ENCODE peak calls at places on chromosomes 13 and 19, in five cellular contexts. E is uterus, R is body of pancreas, X is thyroid gland, A is endothelial cell of umbilical vein. Y is an unnamed sample. For H3K4me1, the result is how much of the 10 kb centered on the place peaks cover.

GRCh38 chr19:35704218-35704617 is at the start of gene ZBTB32:
- DNase-seq in E (no peak), X (peak), R (peak), A (peak), Y (peak)

GRCh38 chr19:1624458-1624857 is 19.2 kb upstream of the UQCR11 start:
- DNase-seq in R (peak), A (peak), X (peak), E (no peak), Y (peak)

GRCh38 chr13:65595881-65596280 is 1634.3 kb downstream of the PCDH9 start:
- DNase-seq in A (no peak), E (no peak), X (no peak), R (no peak), Y (no peak)

GRCh38 chr13:51380269-51380668 is 40.8 kb downstream of the SERPINE3 start:
- DNase-seq in E (no peak), A (peak), X (no peak), R (no peak), Y (no peak)

GRCh38 chr13:80654638-80655249 is 313.8 kb upstream of the SPRY2 start:
- DNase-seq in A (no peak), R (peak), X (peak), E (no peak), Y (no peak)

GRCh38 chr13:75195479-75196111 is 286.4 kb downstream of the TBC1D4 start:
- DNase-seq in R (no peak), X (no peak), A (no peak), E (no peak), Y (no peak)

GRCh38 chr19:48728882-48729645 is 9.5 kb upstream of the MAMSTR start:
- DNase-seq in E (no peak), A (no peak), R (no peak), X (peak), Y (no peak)

GRCh38 chr13:67299072-67299635 is 69.0 kb upstream of the PCDH9 start:
- DNase-seq in A (peak), X (no peak), E (no peak), R (no peak), Y (no peak)

GRCh38 chr19:6267552-6268381 is 12.0 kb downstream of the MLLT1 start:
- DNase-seq in A (no peak), R (no peak), E (no peak), X (no peak), Y (no peak)

GRCh38 chr13:43085545-43085944 is 62.2 kb downstream of the DNAJC15 start:
- DNase-seq in R (no peak), A (peak), X (no peak), E (no peak), Y (no peak)

GRCh38 chr19:47110521-47111080 is 3.0 kb downstream of the ZC3H4 start:
- DNase-seq in A (peak), X (no peak), E (no peak), R (peak), Y (no peak)

GRCh38 chr19:18292460-18292809 is 11.0 kb upstream of the JUND start:
- DNase-seq in A (peak), X (no peak), R (no peak), E (no peak), Y (no peak)

GRCh38 chr13:88144580-88144979 is 473.4 kb downstream of the SLITRK5 start:
- DNase-seq in R (no peak), E (no peak), X (no peak), A (no peak), Y (no peak)

GRCh38 chr19:10269333-10270179 is 1.4 kb upstream of the ICAM1 start:
- DNase-seq in X (peak), A (peak), E (peak), R (peak), Y (peak)

GRCh38 chr13:47100214-47100853 is 203.5 kb upstream of the HTR2A start:
- DNase-seq in E (no peak), X (no peak), R (no peak), A (no peak), Y (no peak)

GRCh38 chr13:68727788-68728187 is 1379.8 kb upstream of the ATXN8OS start:
- DNase-seq in X (no peak), R (no peak), E (no peak), A (no peak), Y (no peak)

GRCh38 chr19:489418-490196 is 6.7 kb upstream of the MADCAM1 start:
- DNase-seq in X (peak), E (peak), A (peak), R (no peak), Y (no peak)

GRCh38 chr13:40228486-40228885 is 438.0 kb downstream of the FOXO1 start:
- DNase-seq in X (no peak), E (no peak), R (no peak), A (no peak), Y (no peak)

GRCh38 chr13:66102864-66103263 is 1127.3 kb downstream of the PCDH9 start:
- DNase-seq in A (no peak), R (no peak), E (no peak), X (no peak), Y (no peak)

GRCh38 chr19:28874742-28875141 is 338.2 kb downstream of the UQCRFS1 start:
- DNase-seq in X (no peak), R (no peak), A (no peak), E (no peak), Y (no peak)

GRCh38 chr19:49409441-49410029 is 13.7 kb downstream of the PTH2 start:
- DNase-seq in R (no peak), X (no peak), A (no peak), E (no peak), Y (no peak)

GRCh38 chr19:33953023-33953422 is 156.4 kb downstream of the KCTD15 start:
- DNase-seq in X (no peak), A (no peak), R (no peak), E (no peak), Y (no peak)

GRCh38 chr13:47114030-47114429 is 217.2 kb upstream of the HTR2A start:
- DNase-seq in E (no peak), X (no peak), A (no peak), R (no peak), Y (no peak)

GRCh38 chr19:9149976-9150375 is 9.8 kb downstream of the ZNF317 start:
- DNase-seq in R (no peak), X (no peak), E (no peak), A (no peak), Y (no peak)

GRCh38 chr19:7191946-7192691 is 102.1 kb downstream of the INSR start:
- DNase-seq in X (no peak), E (no peak), A (no peak), R (no peak), Y (no peak)

GRCh38 chr13:79481685-79482052 is 714 bp downstream of the NDFIP2 start:
- DNase-seq in R (peak), E (no peak), A (no peak), X (peak), Y (no peak)

GRCh38 chr13:26061947-26062346 is 10.1 kb upstream of the SHISA2 start:
- DNase-seq in E (no peak), A (peak), R (no peak), X (no peak), Y (no peak)

GRCh38 chr19:6378036-6378435 is 2.3 kb upstream of the PSPN start:
- DNase-seq in E (peak), R (no peak), A (peak), X (peak), Y (no peak)

GRCh38 chr13:29758591-29759114 is 91.8 kb downstream of the UBL3 start:
- DNase-seq in E (no peak), R (peak), A (no peak), X (no peak), Y (no peak)

GRCh38 chr19:46618670-46619231 is 6.1 kb downstream of the PTGIR start:
- DNase-seq in E (no peak), X (no peak), A (no peak), R (peak), Y (no peak)

GRCh38 chr19:38506723-38507550 is 73.4 kb downstream of the RYR1 start:
- DNase-seq in R (peak), E (peak), X (no peak), A (peak), Y (peak)
- TF ChIP-seq POLR2A in R (no peak), E (no peak), X (no peak), A (no peak), Y (no peak)

GRCh38 chr13:113770441-113770840 is 11.4 kb downstream of the TMEM255B start:
- DNase-seq in E (no peak), R (no peak), X (no peak), A (no peak), Y (no peak)

GRCh38 chr13:113774177-113775107 is 15.4 kb downstream of the TMEM255B start:
- DNase-seq in E (no peak), X (no peak), R (no peak), A (peak), Y (no peak)

GRCh38 chr13:113769106-113769505 is 10.1 kb downstream of the TMEM255B start:
- DNase-seq in E (no peak), A (no peak), R (no peak), X (no peak), Y (no peak)

GRCh38 chr13:113769881-113770280 is 10.9 kb downstream of the TMEM255B start:
- DNase-seq in R (no peak), A (no peak), X (no peak), E (no peak), Y (no peak)

GRCh38 chr13:113771709-113772331 is 12.8 kb downstream of the TMEM255B start:
- DNase-seq in X (no peak), E (no peak), R (no peak), A (peak), Y (no peak)
- H3K4me1 ChIP-seq in X (under half), E (under half), R (under half), A (under half), Y (under half)

GRCh38 chr19:13100871-13101589 is 1.6 kb downstream of the LYL1 start:
- DNase-seq in R (no peak), A (peak), E (no peak), X (no peak), Y (no peak)
- H3K27ac ChIP-seq in R (no peak), A (peak), E (peak), X (peak), Y (peak)

DNA sequence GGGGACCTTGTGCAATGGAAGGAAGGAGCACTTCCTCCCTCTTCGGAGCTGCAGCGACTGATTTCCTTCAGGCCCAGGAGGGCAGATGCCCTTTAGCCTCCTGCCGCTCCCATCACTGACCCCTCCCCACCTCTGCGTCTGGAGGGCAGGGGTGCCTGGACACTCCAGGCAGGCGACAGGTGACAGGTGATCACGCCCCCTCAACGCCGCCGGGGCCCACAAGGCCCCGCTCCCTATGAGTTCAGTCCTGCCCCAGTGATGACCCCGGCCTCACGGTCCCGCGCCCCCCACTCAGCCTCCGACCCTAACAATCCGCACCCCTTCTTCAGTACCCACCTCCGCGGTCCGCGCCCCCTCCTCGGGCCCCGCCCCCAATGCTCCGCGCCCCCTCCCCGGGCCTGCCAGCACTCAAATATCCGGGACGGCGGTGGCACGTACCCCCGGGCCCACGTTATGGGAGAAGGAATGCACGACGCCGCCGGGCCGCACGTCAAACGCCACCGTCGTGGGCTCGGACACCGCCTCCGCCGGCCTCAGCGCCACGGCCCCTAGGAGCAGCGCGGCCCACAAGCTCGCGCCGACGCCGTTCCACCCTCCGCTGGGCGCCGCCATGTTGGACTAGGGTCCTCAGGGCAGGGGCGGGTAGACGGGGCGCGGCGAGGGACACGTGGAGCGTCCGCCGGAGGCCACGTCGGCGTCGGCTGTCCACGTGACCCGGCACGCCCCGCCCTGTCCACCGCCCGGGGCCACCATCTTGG is at the start of gene MYDGF:
- DNase-seq in X (peak), R (peak), E (peak), A (peak), Y (peak)
- TF ChIP-seq POLR2A in X (peak), R (peak), E (peak), A (peak), Y (no peak)

DNA sequence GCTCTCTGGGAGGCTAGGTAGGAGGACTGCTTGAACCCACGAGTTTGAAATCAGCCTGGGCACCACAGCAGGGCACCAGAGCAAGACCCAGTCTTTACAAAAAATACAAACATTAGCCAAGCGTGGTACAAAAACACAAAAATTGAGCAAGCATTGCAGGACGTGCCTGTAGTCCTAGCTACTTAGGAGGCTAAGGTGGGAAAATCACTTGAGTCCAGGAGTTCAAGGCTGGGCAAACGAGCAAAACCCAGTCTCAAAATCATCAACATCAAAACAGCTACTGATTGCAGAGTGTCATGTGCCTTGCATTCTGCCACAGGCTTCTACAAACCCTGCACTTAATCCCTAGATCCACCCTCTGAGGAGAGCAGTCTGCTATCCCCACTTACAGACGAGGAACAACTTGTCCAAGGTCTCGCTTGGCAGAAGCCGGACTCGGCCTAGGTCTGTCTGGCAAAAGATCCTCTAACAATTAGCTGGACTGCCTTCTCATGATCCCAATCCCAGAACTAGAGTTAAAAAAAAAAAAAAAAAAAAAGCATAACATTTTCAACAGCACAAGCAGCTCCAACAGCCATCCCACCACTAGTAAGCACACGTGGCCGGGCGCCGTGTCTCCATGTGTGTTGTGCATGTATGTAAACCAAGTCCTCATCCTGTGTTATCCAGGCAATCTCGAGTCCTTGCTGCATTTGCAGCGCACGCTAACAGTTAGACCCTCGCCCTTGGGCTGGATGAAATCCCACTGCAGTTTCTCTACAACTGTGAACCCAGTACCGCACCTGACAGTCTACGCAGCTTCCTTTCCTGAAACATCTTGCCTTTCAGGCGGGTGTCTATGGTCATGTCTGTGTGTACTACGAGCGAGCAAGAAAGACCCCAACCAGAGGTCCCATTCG is 2.0 kb downstream of the PPP6R1 start:
- DNase-seq in X (peak), E (no peak), A (no peak), R (no peak), Y (no peak)
- H3K4me1 ChIP-seq in X (half or more), E (under half), A (half or more), R (under half), Y (half or more)

GRCh38 chr13:27573265-27573664 is 47.1 kb downstream of the LNX2 start:
- DNase-seq in R (no peak), A (peak), E (no peak), X (no peak), Y (no peak)

GRCh38 chr13:27583645-27584044 is 36.7 kb downstream of the LNX2 start:
- DNase-seq in E (no peak), R (no peak), X (no peak), A (peak), Y (no peak)

GRCh38 chr13:27574661-27575060 is 45.7 kb downstream of the LNX2 start:
- DNase-seq in X (no peak), A (no peak), R (no peak), E (no peak), Y (no peak)

DNA sequence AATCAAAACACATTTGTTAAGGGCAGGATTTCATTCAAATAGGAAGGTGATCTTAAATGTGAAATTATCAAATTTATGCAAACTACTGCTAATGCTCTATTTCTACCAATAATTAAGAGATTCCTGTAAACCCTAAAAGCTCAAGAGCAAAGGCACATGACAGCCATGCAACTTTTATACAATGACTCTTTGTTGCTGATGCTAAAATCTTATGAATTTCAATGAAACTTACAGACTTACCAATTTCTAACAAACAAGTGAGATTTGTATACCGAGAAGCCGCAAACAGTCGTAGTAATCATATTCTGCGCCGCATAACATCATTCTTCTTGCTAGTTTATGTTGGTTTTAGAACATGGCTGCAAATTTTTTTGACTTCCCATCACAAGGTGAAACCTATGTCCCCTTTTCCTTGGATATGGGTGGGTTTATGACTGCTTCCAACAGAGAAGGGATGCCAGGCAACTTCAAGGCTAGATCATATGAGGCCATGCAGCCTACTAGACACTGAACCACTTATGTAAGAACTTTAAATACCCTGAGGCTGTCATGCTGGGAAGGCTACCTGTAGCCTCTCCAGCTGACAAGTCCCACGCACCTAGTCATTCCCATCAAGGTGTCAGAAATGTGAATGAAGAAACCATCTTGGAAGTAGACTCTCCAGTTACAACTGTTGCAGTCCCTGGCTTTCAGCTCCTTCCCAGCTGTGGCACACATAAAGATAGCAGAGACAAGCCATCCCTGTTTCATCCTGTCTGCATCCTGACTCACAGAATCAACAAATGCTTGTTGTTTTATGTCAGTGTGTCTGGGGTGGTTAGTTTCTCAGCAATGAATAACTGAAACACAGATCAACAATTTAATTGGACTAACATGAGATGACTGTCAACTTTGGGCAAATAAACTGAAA is 42.0 kb downstream of the LNX2 start:
- DNase-seq in R (no peak), E (no peak), A (no peak), X (no peak), Y (no peak)
- H3K27ac ChIP-seq in R (no peak), E (no peak), A (no peak), X (no peak), Y (no peak)

Y was measured in heart left ventricle.